ENCODE peak calls at places on chromosomes 1 and 21, in seven cellular contexts. H, K, A, V, U, B and Y are unnamed samples.

GRCh38 chr1:201606581-201606980 is 67.7 kb downstream of the NAV1 start:
- DNase-seq in H (no peak), K (no peak), A (no peak), V (no peak), U (no peak), B (no peak), Y (no peak)

GRCh38 chr1:115356356-115356755 is 18.3 kb upstream of the NGF start:
- DNase-seq in H (no peak), K (no peak), A (no peak), V (no peak), U (no peak), B (no peak), Y (peak)

GRCh38 chr1:75345538-75346292 is 211.5 kb downstream of the LHX8 start:
- DNase-seq in H (peak), K (no peak), A (no peak), V (no peak), U (no peak), B (no peak), Y (no peak)

GRCh38 chr1:27527857-27528700 is 38.1 kb upstream of the WASF2 start:
- DNase-seq in H (no peak), K (peak), A (peak), V (no peak), U (peak), B (peak), Y (peak)

GRCh38 chr1:40848530-40849189 is 13.5 kb downstream of the CITED4 start:
- DNase-seq in H (peak), K (peak), A (peak), V (peak), U (peak), B (peak), Y (peak)

GRCh38 chr1:212864201-212864600 is 6.1 kb downstream of the FLVCR1 start:
- DNase-seq in H (no peak), K (no peak), A (no peak), V (no peak), U (no peak), B (no peak), Y (no peak)

GRCh38 chr1:34744851-34745250 is 10.0 kb upstream of the GJB5 start:
- DNase-seq in H (no peak), K (no peak), A (no peak), V (no peak), U (no peak), B (no peak), Y (no peak)

GRCh38 chr1:39269791-39270342 is 65.4 kb downstream of the MACF1 start:
- DNase-seq in H (no peak), K (peak), A (no peak), V (peak), U (no peak), B (no peak), Y (peak)

GRCh38 chr1:209377995-209378394 is 205.5 kb upstream of the CAMK1G start:
- DNase-seq in H (no peak), K (no peak), A (no peak), V (no peak), U (no peak), B (no peak), Y (no peak)

GRCh38 chr1:102833171-102833570 is 275.2 kb downstream of the COL11A1 start:
- DNase-seq in H (no peak), K (no peak), A (no peak), V (peak), U (no peak), B (no peak), Y (no peak)

GRCh38 chr1:30727796-30728195 is 4.4 kb upstream of the MATN1 start:
- DNase-seq in H (peak), K (no peak), A (no peak), V (no peak), U (no peak), B (no peak), Y (no peak)

GRCh38 chr1:185317886-185318310 is 855 bp upstream of the IVNS1ABP start:
- DNase-seq in H (no peak), K (peak), A (peak), V (no peak), U (peak), B (no peak), Y (peak)

GRCh38 chr1:75258351-75258750 is 124.2 kb downstream of the LHX8 start:
- DNase-seq in H (no peak), K (no peak), A (no peak), V (no peak), U (no peak), B (no peak), Y (no peak)

GRCh38 chr1:223765719-223766340 is 53.5 kb downstream of the CAPN2 start:
- DNase-seq in H (no peak), K (no peak), A (no peak), V (no peak), U (no peak), B (no peak), Y (no peak)

GRCh38 chr1:186073697-186074096 is 301.4 kb downstream of the TPR start:
- DNase-seq in H (no peak), K (no peak), A (no peak), V (no peak), U (no peak), B (no peak), Y (no peak)

GRCh38 chr1:221149111-221149510 is 269.9 kb downstream of the HLX start:
- DNase-seq in H (no peak), K (no peak), A (no peak), V (peak), U (no peak), B (no peak), Y (no peak)

GRCh38 chr1:234775477-234776246 is 165.7 kb upstream of the IRF2BP2 start:
- DNase-seq in H (no peak), K (no peak), A (no peak), V (peak), U (no peak), B (no peak), Y (no peak)

GRCh38 chr1:216114180-216114579 is 309.1 kb downstream of the USH2A start:
- DNase-seq in H (no peak), K (no peak), A (no peak), V (no peak), U (no peak), B (no peak), Y (no peak)

GRCh38 chr1:162560303-162561036 is 1.1 kb upstream of the UAP1 start:
- DNase-seq in H (no peak), K (peak), A (no peak), V (peak), U (no peak), B (no peak), Y (peak)

GRCh38 chr1:80059940-80060339 is 1053.4 kb upstream of the ADGRL4 start:
- DNase-seq in H (peak), K (no peak), A (no peak), V (peak), U (no peak), B (no peak), Y (no peak)

GRCh38 chr1:207752456-207753132 is 740 bp downstream of the CD46 start:
- DNase-seq in H (peak), K (peak), A (peak), V (peak), U (peak), B (no peak), Y (peak)

GRCh38 chr1:224635356-224635755 is 19.2 kb downstream of the CNIH3 start:
- DNase-seq in H (peak), K (no peak), A (no peak), V (no peak), U (no peak), B (no peak), Y (no peak)

DNA sequence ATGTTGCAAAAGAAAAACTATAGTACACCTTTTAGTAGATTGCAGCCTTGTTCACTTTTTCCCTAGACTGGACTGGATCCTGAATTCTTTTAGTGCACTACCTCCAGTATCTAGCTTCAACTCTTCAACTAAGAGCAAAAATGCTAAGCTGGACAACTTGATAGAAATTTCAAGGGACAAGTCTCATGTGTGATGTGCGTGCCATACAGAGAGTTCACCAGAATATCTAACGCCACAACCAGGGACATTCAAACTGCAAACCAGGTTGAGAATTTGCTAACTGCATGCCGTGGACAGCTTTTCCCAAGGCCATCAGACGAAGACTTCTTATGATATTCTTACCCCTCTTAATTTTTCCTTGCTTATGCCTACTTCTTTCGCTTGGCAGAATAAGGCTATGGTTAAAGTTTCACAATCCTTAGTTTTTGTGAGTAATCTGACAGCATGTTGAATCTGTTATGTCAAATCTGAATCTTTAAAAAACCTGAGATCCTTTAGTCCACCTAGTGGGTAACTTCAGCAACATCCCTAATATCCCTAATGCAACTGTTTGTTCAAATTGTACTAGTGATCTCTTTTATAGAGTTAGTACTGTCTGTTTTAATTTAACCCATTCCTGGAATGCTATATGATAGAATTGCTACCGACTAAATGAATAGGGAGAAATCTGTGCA is 66.4 kb downstream of the DDAH1 start:
- DNase-seq in H (peak), K (peak), A (no peak), V (no peak), U (no peak), B (no peak), Y (no peak)
- TF ChIP-seq CTCF in H (peak), K (peak), A (no peak), V (no peak), U (no peak), B (peak), Y (no peak)

DNA sequence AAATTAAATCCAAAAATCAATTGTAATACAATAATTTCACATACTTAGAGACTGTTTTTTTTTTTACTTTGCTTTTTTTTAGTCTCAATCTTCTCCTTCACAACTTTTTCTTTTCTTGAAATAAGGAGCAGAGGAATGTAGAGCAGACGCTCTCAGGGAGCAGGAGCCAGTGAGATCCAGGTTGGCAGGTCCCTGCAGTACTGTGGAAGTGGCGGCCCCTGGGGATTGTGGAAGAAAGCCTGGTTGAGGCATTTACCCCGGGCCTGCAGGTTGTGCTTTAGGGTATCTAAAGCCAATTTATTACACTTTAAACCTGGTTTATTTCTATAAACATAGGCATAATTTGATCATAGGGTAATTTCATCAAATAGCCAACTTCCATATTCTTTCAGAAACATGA is 748 bp upstream of the OR2AJ1 start:
- DNase-seq in H (no peak), K (no peak), A (no peak), V (no peak), U (no peak), B (no peak), Y (no peak)
- TF ChIP-seq CTCF in H (no peak), K (no peak), A (no peak), V (no peak), U (no peak), B (no peak), Y (no peak)

DNA sequence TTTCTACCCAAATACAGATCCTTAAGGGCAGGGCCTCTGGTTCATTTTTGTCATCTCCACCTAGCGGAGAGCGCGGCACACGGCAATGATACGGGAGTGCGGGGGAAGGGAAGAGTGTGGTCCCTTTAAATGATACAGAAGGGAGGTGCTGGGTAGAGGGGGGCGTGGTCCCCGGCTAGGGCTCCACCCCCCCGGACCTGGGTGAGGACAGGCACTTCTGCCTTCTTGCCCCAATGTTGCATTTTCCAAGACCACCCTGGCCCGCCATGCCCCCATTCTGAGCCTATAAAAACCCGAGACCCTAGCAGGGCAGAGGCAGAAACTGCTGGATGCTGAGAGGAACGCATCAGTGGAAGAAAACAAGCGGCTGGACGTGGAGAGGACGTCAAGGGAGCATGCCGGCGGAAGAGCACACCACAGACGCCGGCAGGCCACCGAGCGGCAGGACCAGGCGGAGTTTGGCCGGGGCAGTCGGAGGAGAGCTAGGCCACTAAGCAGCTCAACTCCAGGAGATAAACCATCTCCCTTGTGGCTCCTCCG is 30.0 kb downstream of the LRRC3 start:
- DNase-seq in H (no peak), K (no peak), A (no peak), V (no peak), U (peak), B (no peak), Y (no peak)
- TF ChIP-seq CTCF in H (no peak), K (peak), A (no peak), V (no peak), U (no peak), B (peak), Y (no peak)

DNA sequence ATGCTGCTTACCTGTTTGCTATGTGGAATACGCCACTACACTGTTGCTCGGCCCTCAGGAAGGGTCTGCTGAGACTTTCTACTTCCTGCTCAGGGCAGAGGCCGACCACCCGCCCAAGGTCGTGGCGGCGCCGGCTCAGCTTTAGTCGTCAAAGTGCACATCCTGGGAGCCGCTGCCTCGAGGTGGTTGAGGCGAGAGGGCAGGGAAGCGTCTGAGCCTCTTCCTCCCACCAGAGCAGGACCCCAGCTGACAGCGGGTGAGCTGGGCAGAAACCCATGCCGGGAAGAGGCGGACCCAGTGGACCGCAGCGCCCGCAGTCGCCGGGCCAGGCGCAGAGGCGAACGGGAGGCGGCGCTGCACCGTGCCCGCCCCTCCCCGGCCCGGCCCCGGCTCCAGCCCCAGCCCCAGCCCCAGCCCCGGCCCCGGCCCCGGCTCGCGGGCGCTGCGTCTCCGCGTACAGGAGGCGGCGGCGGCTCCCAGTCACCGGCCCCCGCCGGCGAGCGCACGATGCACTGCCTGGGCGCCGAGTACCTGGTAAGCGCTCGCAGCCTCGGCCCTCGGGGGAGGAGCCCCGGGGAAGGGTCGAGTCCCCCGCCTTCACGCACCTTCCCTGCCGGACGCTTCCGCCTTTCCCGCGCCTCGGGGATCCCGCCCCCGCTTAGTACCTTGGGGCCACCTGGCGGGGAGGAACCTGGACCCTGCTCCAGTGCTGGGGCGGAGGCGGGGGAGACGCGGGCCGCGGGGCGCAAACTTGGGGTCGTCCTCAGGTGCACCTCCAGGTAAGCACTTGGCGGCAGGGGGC is at the start of gene SLC44A3:
- DNase-seq in H (peak), K (peak), A (peak), V (peak), U (peak), B (peak), Y (peak)
- TF ChIP-seq CTCF in H (no peak), K (no peak), A (no peak), V (no peak), U (no peak), B (peak), Y (no peak)

GRCh38 chr1:160058087-160058486 is 11.9 kb downstream of the KCNJ10 start:
- DNase-seq in H (no peak), K (no peak), A (no peak), V (no peak), U (no peak), B (no peak), Y (no peak)
- TF ChIP-seq CTCF in H (peak), K (peak), A (no peak), V (peak), U (no peak), B (peak), Y (peak)